ENCODE peak calls at places on chromosomes 12 and 14, in five cellular contexts. D, Q, O, I and C are unnamed samples.

GRCh38 chr12:69442894-69443293 is 27.3 kb upstream of the FRS2 start:
- DNase-seq in I (no peak), O (no peak), D (no peak), Q (peak), C (no peak)

GRCh38 chr12:117142094-117142493 is 42.9 kb upstream of the TESC start:
- DNase-seq in Q (no peak), I (no peak), D (no peak), O (no peak), C (no peak)

GRCh38 chr14:75088566-75089373 is 19.3 kb downstream of the ZC2HC1C start:
- DNase-seq in O (peak), I (peak), Q (peak), D (peak), C (no peak)

GRCh38 chr14:77409131-77409533 is 14.2 kb downstream of the NOXRED1 start:
- DNase-seq in Q (no peak), I (peak), D (no peak), O (peak), C (no peak)

GRCh38 chr12:105164068-105164467 is 56.5 kb downstream of the WASHC4 start:
- DNase-seq in O (no peak), D (no peak), I (no peak), Q (no peak), C (no peak)

GRCh38 chr12:106137456-106138278 is 1.1 kb downstream of the NUAK1 start:
- DNase-seq in O (no peak), D (no peak), I (no peak), Q (no peak), C (no peak)

GRCh38 chr14:69093551-69094421 is 59.1 kb downstream of the DCAF5 start:
- DNase-seq in I (peak), D (no peak), O (no peak), Q (no peak), C (peak)

GRCh38 chr12:125184213-125184952 is 119.1 kb downstream of the AACS start:
- DNase-seq in D (no peak), I (no peak), Q (no peak), O (no peak), C (no peak)

GRCh38 chr14:69226736-69227135 is 33.2 kb upstream of the GALNT16 start:
- DNase-seq in I (no peak), O (no peak), Q (no peak), D (no peak), C (no peak)

GRCh38 chr12:94990222-94990621 is 13.3 kb downstream of the NDUFA12 start:
- DNase-seq in O (no peak), I (no peak), D (no peak), Q (no peak), C (no peak)

GRCh38 chr14:99560946-99561683 is 42.9 kb downstream of the CCDC85C start:
- DNase-seq in I (no peak), O (no peak), D (peak), Q (no peak), C (no peak)

GRCh38 chr14:99562848-99563748 is 40.9 kb downstream of the CCDC85C start:
- DNase-seq in Q (no peak), I (peak), O (no peak), D (peak), C (no peak)

GRCh38 chr14:99563749-99564129 is 40.3 kb downstream of the CCDC85C start:
- DNase-seq in I (no peak), Q (no peak), D (no peak), O (no peak), C (no peak)

GRCh38 chr14:99560403-99560802 is 43.6 kb downstream of the CCDC85C start:
- DNase-seq in Q (no peak), I (no peak), D (no peak), O (no peak), C (no peak)

GRCh38 chr14:99561827-99562226 is 42.2 kb downstream of the CCDC85C start:
- DNase-seq in Q (no peak), O (no peak), I (no peak), D (no peak), C (no peak)
- TF ChIP-seq POLR2AphosphoS5 in Q (no peak), O (no peak), I (no peak), D (no peak), C (no peak)

DNA sequence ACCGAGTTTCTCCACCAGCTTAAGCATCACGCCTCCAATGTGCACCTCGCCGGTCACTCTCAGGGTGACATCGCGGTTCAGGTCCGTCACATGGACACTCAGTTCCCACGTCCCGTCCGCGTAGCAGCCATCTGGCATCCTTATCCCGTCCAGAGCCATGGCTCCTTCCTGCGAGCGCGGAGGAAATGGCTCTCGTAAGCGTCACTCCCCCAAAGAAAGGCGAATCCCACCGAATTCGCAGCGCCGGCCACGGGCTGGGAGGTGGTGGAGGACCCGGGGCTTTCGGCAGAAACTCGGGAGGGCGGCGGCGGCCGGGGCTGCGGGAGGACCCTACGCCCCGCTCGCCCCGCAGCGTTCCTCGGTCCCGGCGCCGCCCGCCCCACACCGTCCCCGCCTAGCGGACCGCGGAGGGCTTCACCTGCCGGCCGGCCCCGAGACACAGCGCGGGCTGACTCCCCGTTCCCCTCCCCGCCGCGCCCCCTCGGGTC is 396 bp downstream of the FERMT2 start:
- DNase-seq in D (peak), Q (no peak), O (no peak), I (peak), C (peak)
- TF ChIP-seq POLR2AphosphoS5 in D (no peak), Q (no peak), O (no peak), I (no peak), C (no peak)

GRCh38 chr12:122023339-122024131 is 1.9 kb downstream of the BCL7A start:
- DNase-seq in O (peak), I (peak), Q (no peak), D (peak), C (peak)
- TF ChIP-seq POLR2AphosphoS5 in O (no peak), I (no peak), Q (peak), D (no peak), C (peak)

DNA sequence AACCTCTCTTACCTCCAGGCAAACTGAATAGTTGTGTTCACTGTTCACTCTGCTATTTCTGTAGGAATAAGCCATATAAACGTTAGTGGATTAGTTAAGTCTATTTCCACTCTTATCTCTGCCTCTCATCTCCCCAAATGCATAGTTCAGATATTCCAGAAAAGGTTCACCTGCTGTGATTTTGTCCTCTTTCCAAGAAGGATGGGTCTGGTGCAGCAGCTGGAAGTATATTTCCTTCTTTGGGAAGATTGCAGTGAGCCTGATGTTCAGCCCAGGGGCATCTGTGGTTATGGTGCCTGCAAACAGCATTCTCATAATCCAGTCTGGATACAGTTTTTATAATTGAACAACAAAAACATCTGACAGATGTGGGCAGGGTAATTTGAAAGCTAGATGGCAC is 97.7 kb downstream of the TPH2 start:
- DNase-seq in D (no peak), O (no peak), Q (no peak), I (no peak), C (no peak)
- TF ChIP-seq POLR2AphosphoS5 in D (no peak), O (no peak), Q (no peak), I (no peak), C (no peak)

GRCh38 chr12:101838628-101839323 is 8.0 kb upstream of the GNPTAB start:
- DNase-seq in D (no peak), Q (no peak), I (no peak), O (no peak), C (no peak)

GRCh38 chr12:101841069-101841468 is 10.3 kb upstream of the GNPTAB start:
- DNase-seq in Q (no peak), I (no peak), D (no peak), O (no peak), C (no peak)

GRCh38 chr12:101845312-101845711 is 14.6 kb upstream of the GNPTAB start:
- DNase-seq in Q (no peak), D (no peak), I (no peak), O (no peak), C (no peak)

DNA sequence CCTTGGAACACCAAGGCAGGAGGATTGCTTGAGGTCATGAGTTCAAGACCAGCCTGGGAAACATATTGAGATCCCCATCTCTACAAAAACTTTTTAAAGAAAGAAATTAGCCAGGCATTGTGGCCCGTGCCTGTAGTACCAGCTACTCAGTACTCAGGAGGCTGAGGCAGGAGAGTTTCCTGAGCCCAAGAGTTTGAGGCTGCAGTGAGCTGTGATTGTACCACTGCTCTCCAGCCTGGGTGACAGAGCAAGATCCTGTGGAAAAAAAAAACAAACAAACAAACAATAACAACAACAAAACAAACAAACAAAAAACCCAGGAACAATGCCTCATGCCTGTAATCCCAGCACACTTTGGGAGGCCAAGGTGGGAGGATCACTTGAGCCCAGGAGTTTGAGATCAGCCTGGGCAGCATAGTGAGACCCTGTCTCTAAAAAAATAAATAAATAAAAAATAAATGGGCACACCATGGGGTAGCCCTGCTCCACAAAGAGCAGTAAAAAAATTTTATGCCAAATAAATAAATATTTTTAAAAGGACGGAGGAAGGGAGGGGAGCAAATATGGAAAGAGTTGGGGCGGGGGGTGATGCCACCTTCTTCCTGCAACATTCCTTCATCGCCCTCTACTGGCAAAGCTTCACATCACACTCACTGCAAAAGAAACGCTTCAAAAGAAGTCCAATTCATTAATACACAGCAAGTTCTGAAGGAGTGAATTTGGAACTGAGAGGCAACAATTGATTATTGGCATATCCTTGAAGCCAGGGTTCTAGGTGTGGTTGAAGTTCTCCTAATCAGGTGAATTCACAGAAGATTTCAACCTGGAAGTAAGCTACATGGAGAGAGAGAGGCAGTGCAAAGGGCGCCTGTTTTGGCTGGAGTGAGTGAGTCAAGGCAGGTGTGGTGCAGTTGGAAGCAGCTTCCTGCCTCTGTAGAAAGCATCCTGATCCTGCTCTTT is 8.8 kb upstream of the GNPTAB start:
- DNase-seq in I (peak), Q (peak), D (peak), O (peak), C (no peak)
- TF ChIP-seq POLR2AphosphoS5 in I (no peak), Q (no peak), D (no peak), O (no peak), C (no peak)

DNA sequence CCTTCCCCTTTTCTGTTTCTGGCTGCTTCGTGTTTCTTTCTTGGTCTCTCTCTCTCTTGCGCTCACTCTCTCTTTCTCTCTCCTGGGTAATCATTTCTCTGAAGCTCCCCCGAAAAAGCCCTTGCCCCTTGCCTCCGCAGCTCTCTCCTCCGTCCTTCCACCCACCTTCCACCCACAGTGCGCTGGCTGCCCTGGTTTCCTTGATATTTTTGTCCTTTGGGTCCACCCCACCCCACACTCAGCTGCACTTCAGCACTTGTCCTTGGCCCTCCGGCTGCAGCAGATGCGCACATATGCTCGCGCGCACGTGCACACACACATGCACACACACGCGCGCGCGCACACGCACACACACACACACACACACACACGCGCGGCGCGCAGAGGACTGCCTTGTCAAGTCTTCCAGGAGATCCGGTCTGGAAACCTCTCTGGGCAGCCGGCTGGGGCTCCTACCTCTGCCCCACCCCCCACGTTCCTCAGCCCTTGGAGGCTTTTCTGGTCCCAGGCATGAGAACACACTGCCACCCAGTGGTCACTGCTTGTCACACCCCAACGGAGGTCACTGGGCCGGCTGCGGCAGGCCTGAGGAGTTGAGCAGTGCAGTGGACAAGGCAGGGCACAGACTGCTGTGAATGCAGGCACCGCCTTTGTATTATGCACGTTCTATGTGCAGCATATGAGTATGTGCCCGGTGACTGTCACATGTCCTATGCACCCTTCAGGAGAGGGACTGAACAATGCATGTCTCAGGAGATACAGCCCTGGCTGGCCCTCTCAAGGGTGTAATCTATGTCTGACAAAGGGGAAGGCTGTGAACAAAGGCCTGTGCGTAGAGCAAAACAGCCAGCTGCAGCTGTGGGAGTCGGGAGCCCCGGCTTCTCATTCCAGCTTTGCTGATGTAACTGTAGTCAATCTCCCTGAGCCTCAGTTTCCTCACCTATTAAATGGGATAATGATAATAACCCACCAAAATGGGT is 6.5 kb downstream of the LAG3 start:
- DNase-seq in Q (no peak), O (peak), D (peak), I (peak), C (peak)
- TF ChIP-seq POLR2AphosphoS5 in Q (peak), O (peak), D (peak), I (peak), C (peak)

GRCh38 chr14:22981090-22982012 is 1.0 kb downstream of the AJUBA start:
- DNase-seq in O (no peak), I (peak), Q (no peak), D (peak), C (no peak)

GRCh38 chr14:22982013-22982476 is 306 bp downstream of the AJUBA start:
- DNase-seq in Q (no peak), I (peak), O (no peak), D (no peak), C (no peak)

GRCh38 chr14:22980672-22981089 is 1.7 kb downstream of the AJUBA start:
- DNase-seq in D (peak), I (peak), Q (no peak), O (no peak), C (no peak)

GRCh38 chr14:22984959-22985658 is 2.8 kb upstream of the AJUBA start:
- DNase-seq in I (no peak), D (no peak), O (no peak), Q (no peak), C (no peak)

GRCh38 chr14:22982477-22983245 is at the start of gene AJUBA:
- DNase-seq in O (peak), D (peak), I (peak), Q (no peak), C (peak)
- TF ChIP-seq POLR2AphosphoS5 in O (peak), D (peak), I (peak), Q (no peak), C (peak)

DNA sequence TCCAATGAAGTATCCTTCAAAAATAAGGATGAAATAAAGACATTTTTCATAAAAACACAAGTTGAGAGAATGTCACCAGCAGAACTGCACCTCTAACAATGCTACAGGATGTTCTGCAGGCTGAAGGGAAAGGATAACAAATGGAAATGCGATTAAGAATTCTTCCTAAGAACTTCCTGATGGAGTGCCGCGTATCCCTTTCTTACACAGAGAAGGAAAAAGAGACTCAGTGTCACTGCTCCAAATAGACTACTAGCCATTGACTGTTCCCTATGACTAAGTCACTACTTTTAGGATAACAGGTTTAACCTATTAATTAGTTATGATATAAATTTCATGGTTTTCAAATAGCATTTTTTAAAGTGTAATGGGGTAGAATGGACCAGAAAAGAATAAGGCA is 3.2 kb downstream of the ANO2 start:
- DNase-seq in O (no peak), D (no peak), I (no peak), Q (no peak), C (peak)
- TF ChIP-seq POLR2AphosphoS5 in O (no peak), D (no peak), I (no peak), Q (no peak), C (no peak)

GRCh38 chr12:52175411-52176350 is 16.1 kb downstream of the KRT80 start:
- DNase-seq in I (no peak), Q (no peak), D (peak), O (no peak), C (no peak)
- TF ChIP-seq POLR2AphosphoS5 in I (no peak), Q (no peak), D (no peak), O (no peak), C (no peak)